ENCODE peak calls at places on chromosomes 12 and 14, in six cellular contexts. K is left lung; Z is effector CD4-positive, alpha-beta T cell; W is colonic mucosa; X is neuronal stem cell; H is left cardiac atrium. C is an unnamed sample.

GRCh38 chr12:14238224-14238792 is 127.2 kb upstream of the ATF7IP start:
- DNase-seq in K (no peak), Z (no peak), W (no peak), X (no peak), H (no peak), C (no peak)

GRCh38 chr14:91753501-91754128 is 21.7 kb upstream of the CATSPERB start:
- DNase-seq in K (no peak), Z (no peak), W (no peak), X (no peak), H (no peak), C (no peak)

GRCh38 chr14:104357689-104358527 is 219.5 kb downstream of the KIF26A start:
- DNase-seq in K (no peak), Z (no peak), W (no peak), X (no peak), H (no peak), C (peak; percentile 32)

GRCh38 chr14:29895591-29896043 is 32.0 kb downstream of the PRKD1 start:
- DNase-seq in K (peak; percentile 58), Z (no peak), W (no peak), X (no peak), H (no peak), C (no peak)

GRCh38 chr14:91284791-91285548 is 40.5 kb upstream of the GPR68 start:
- DNase-seq in K (no peak), Z (no peak), W (no peak), X (no peak), H (no peak), C (no peak)

GRCh38 chr14:67622675-67623074 is 3.0 kb downstream of the ARG2 start:
- DNase-seq in K (no peak), Z (no peak), W (no peak), X (peak; percentile 29), H (no peak), C (no peak)

GRCh38 chr12:1277905-1278304 is 286.9 kb downstream of the ERC1 start:
- DNase-seq in K (no peak), Z (no peak), W (no peak), X (no peak), H (no peak), C (no peak)

GRCh38 chr12:44874981-44875416 is 1.1 kb downstream of the NELL2 start:
- DNase-seq in K (no peak), Z (peak; percentile 11), W (no peak), X (peak; percentile 37), H (no peak), C (no peak)